ENCODE peak calls at places on chromosomes 11 and 22, in six cellular contexts. One of them, this sample, is unnamed.
A peak's percentile ranks its signal among the peaks of the same experiment; 100 is the strongest.

GRCh38 chr11:69265210-69265609 is 28.7 kb upstream of the MYEOV start:
- DNase-seq in cardiac muscle cell: no peak
- DNase-seq in adrenal gland: no peak
- DNase-seq in heart right ventricle: no peak
- DNase-seq in fibroblast of lung: no peak
- DNase-seq in pancreas: no peak
- DNase-seq in this sample: no peak

GRCh38 chr11:75077316-75077715 is 19.4 kb downstream of the OR2AT4 start:
- DNase-seq in fibroblast of lung: no peak
- DNase-seq in cardiac muscle cell: no peak
- DNase-seq in pancreas: no peak
- DNase-seq in adrenal gland: no peak
- DNase-seq in heart right ventricle: no peak
- DNase-seq in this sample: no peak

GRCh38 chr22:29050457-29050856 is 11.2 kb downstream of the C22orf31 start:
- DNase-seq in fibroblast of lung: no peak
- DNase-seq in heart right ventricle: no peak
- DNase-seq in cardiac muscle cell: no peak
- DNase-seq in adrenal gland: no peak
- DNase-seq in pancreas: no peak
- DNase-seq in this sample: no peak

GRCh38 chr22:31585161-31585859 is 76.7 kb downstream of the PISD start:
- DNase-seq in fibroblast of lung: peak; percentile 33
- DNase-seq in pancreas: no peak
- DNase-seq in cardiac muscle cell: peak; percentile 72
- DNase-seq in heart right ventricle: no peak
- DNase-seq in adrenal gland: no peak
- DNase-seq in this sample: no peak

GRCh38 chr22:32720924-32721323 is 80.6 kb upstream of the TIMP3 start:
- DNase-seq in adrenal gland: no peak
- DNase-seq in cardiac muscle cell: peak; percentile 86
- DNase-seq in pancreas: no peak
- DNase-seq in heart right ventricle: no peak
- DNase-seq in fibroblast of lung: peak; percentile 83
- DNase-seq in this sample: no peak

GRCh38 chr22:20783844-20784723 is 10.2 kb downstream of the SERPIND1 start:
- DNase-seq in adrenal gland: peak; percentile 51
- DNase-seq in cardiac muscle cell: peak; percentile 76
- DNase-seq in pancreas: no peak
- DNase-seq in heart right ventricle: no peak
- DNase-seq in fibroblast of lung: peak; percentile 64
- DNase-seq in this sample: peak; percentile 20

GRCh38 chr22:23820748-23821211 is 18.0 kb downstream of the DERL3 start:
- DNase-seq in fibroblast of lung: no peak
- DNase-seq in adrenal gland: no peak
- DNase-seq in pancreas: no peak
- DNase-seq in cardiac muscle cell: no peak
- DNase-seq in heart right ventricle: no peak
- DNase-seq in this sample: no peak

GRCh38 chr11:134654161-134654915 is 242.3 kb upstream of the B3GAT1 start:
- DNase-seq in heart right ventricle: no peak
- DNase-seq in fibroblast of lung: no peak
- DNase-seq in adrenal gland: no peak
- DNase-seq in pancreas: no peak
- DNase-seq in cardiac muscle cell: no peak
- DNase-seq in this sample: no peak

GRCh38 chr22:20229916-20230775 is 38.0 kb downstream of the RTN4R start:
- DNase-seq in heart right ventricle: no peak
- DNase-seq in adrenal gland: no peak
- DNase-seq in pancreas: no peak
- DNase-seq in fibroblast of lung: peak; percentile 11
- DNase-seq in cardiac muscle cell: peak; percentile 11
- DNase-seq in this sample: no peak

GRCh38 chr11:112392860-112393259 is 132.2 kb upstream of the PLET1 start:
- DNase-seq in adrenal gland: no peak
- DNase-seq in heart right ventricle: no peak
- DNase-seq in fibroblast of lung: no peak
- DNase-seq in cardiac muscle cell: no peak
- DNase-seq in pancreas: no peak
- DNase-seq in this sample: no peak

GRCh38 chr11:76153609-76153949 is 52.7 kb downstream of the WNT11 start:
- DNase-seq in heart right ventricle: no peak
- DNase-seq in adrenal gland: peak; percentile 33
- DNase-seq in pancreas: no peak
- DNase-seq in fibroblast of lung: peak; percentile 42
- DNase-seq in cardiac muscle cell: peak; percentile 49
- DNase-seq in this sample: no peak

GRCh38 chr22:30562391-30562790 is 12.1 kb downstream of the GAL3ST1 start:
- DNase-seq in heart right ventricle: no peak
- DNase-seq in adrenal gland: no peak
- DNase-seq in cardiac muscle cell: no peak
- DNase-seq in pancreas: no peak
- DNase-seq in fibroblast of lung: no peak
- DNase-seq in this sample: no peak

GRCh38 chr11:26017903-26018750 is 313.8 kb upstream of the ANO3 start:
- DNase-seq in fibroblast of lung: no peak
- DNase-seq in cardiac muscle cell: no peak
- DNase-seq in heart right ventricle: no peak
- DNase-seq in adrenal gland: no peak
- DNase-seq in pancreas: no peak
- DNase-seq in this sample: no peak

GRCh38 chr22:32684148-32684821 is 117.2 kb upstream of the TIMP3 start:
- DNase-seq in heart right ventricle: no peak
- DNase-seq in pancreas: no peak
- DNase-seq in adrenal gland: no peak
- DNase-seq in cardiac muscle cell: peak; percentile 50
- DNase-seq in fibroblast of lung: no peak
- DNase-seq in this sample: no peak

GRCh38 chr11:68010058-68011041 is at the start of gene ALDH3B1:
- DNase-seq in heart right ventricle: peak; percentile 90
- DNase-seq in pancreas: peak; percentile 92
- DNase-seq in adrenal gland: peak; percentile 88
- DNase-seq in fibroblast of lung: peak; percentile 74
- DNase-seq in cardiac muscle cell: peak; percentile 92
- DNase-seq in this sample: no peak

GRCh38 chr22:40123387-40123786 is 54.3 kb upstream of the TNRC6B start:
- DNase-seq in fibroblast of lung: no peak
- DNase-seq in cardiac muscle cell: peak; percentile 75
- DNase-seq in pancreas: no peak
- DNase-seq in heart right ventricle: peak; percentile 32
- DNase-seq in adrenal gland: no peak
- DNase-seq in this sample: no peak

GRCh38 chr11:69664103-69664775 is 10.9 kb downstream of the LTO1 start:
- DNase-seq in adrenal gland: no peak
- DNase-seq in heart right ventricle: no peak
- DNase-seq in fibroblast of lung: no peak
- DNase-seq in cardiac muscle cell: no peak
- DNase-seq in pancreas: no peak
- DNase-seq in this sample: no peak

GRCh38 chr22:44539467-44540063 is 41.5 kb upstream of the RTL6 start:
- DNase-seq in heart right ventricle: no peak
- DNase-seq in pancreas: no peak
- DNase-seq in adrenal gland: no peak
- DNase-seq in fibroblast of lung: no peak
- DNase-seq in cardiac muscle cell: no peak
- DNase-seq in this sample: no peak

GRCh38 chr22:32555546-32555945 is 80.9 kb downstream of the FBXO7 start:
- DNase-seq in adrenal gland: no peak
- DNase-seq in cardiac muscle cell: peak; percentile 25
- DNase-seq in fibroblast of lung: no peak
- DNase-seq in heart right ventricle: no peak
- DNase-seq in pancreas: no peak
- DNase-seq in this sample: no peak

GRCh38 chr11:63248966-63249365 is 5.6 kb upstream of the SLC22A25 start:
- DNase-seq in adrenal gland: no peak
- DNase-seq in pancreas: no peak
- DNase-seq in fibroblast of lung: no peak
- DNase-seq in heart right ventricle: no peak
- DNase-seq in cardiac muscle cell: no peak
- DNase-seq in this sample: no peak

GRCh38 chr22:10781571-10782403 is 4746.2 kb upstream of the OR11H1 start:
- DNase-seq in cardiac muscle cell: no peak
- DNase-seq in adrenal gland: no peak
- DNase-seq in pancreas: no peak
- DNase-seq in fibroblast of lung: no peak
- DNase-seq in heart right ventricle: no peak
- DNase-seq in this sample: no peak

GRCh38 chr11:115168686-115169085 is 335.5 kb downstream of the CADM1 start:
- DNase-seq in pancreas: no peak
- DNase-seq in fibroblast of lung: no peak
- DNase-seq in heart right ventricle: no peak
- DNase-seq in cardiac muscle cell: no peak
- DNase-seq in adrenal gland: no peak
- DNase-seq in this sample: no peak
- TF ChIP-seq CTCF in pancreas: no peak
- TF ChIP-seq CTCF in fibroblast of lung: no peak
- TF ChIP-seq CTCF in heart right ventricle: no peak
- TF ChIP-seq CTCF in cardiac muscle cell: no peak
- TF ChIP-seq CTCF in adrenal gland: no peak
- TF ChIP-seq CTCF in this sample: no peak

GRCh38 chr11:117201906-117202305 is 2.7 kb downstream of the TAGLN start:
- DNase-seq in cardiac muscle cell: peak; percentile 55
- DNase-seq in pancreas: peak; percentile 32
- DNase-seq in heart right ventricle: no peak
- DNase-seq in adrenal gland: no peak
- DNase-seq in fibroblast of lung: no peak
- DNase-seq in this sample: no peak

GRCh38 chr11:117201516-117201866 is 2.3 kb downstream of the TAGLN start:
- DNase-seq in cardiac muscle cell: peak; percentile 44
- DNase-seq in fibroblast of lung: no peak
- DNase-seq in pancreas: peak; percentile 45
- DNase-seq in heart right ventricle: no peak
- DNase-seq in adrenal gland: no peak
- DNase-seq in this sample: no peak

GRCh38 chr11:117200813-117201515 is 1.8 kb downstream of the TAGLN start:
- DNase-seq in pancreas: peak; percentile 28
- DNase-seq in heart right ventricle: no peak
- DNase-seq in cardiac muscle cell: peak; percentile 42
- DNase-seq in adrenal gland: no peak
- DNase-seq in fibroblast of lung: no peak
- DNase-seq in this sample: no peak

GRCh38 chr11:117203069-117203407 is 3.9 kb downstream of the TAGLN start:
- DNase-seq in heart right ventricle: no peak
- DNase-seq in fibroblast of lung: no peak
- DNase-seq in pancreas: peak; percentile 26
- DNase-seq in cardiac muscle cell: no peak
- DNase-seq in adrenal gland: no peak
- DNase-seq in this sample: no peak

GRCh38 chr11:117202386-117203068 is 3.4 kb downstream of the TAGLN start:
- DNase-seq in heart right ventricle: no peak
- DNase-seq in pancreas: peak; percentile 15
- DNase-seq in adrenal gland: no peak
- DNase-seq in cardiac muscle cell: peak; percentile 56
- DNase-seq in fibroblast of lung: no peak
- DNase-seq in this sample: no peak
- H3K4me3 ChIP-seq in heart right ventricle: peak overlapping the region; percentile 46
- H3K4me3 ChIP-seq in pancreas: no peak overlapping the region
- H3K4me3 ChIP-seq in adrenal gland: no peak overlapping the region
- H3K4me3 ChIP-seq in cardiac muscle cell: no peak overlapping the region
- H3K4me3 ChIP-seq in fibroblast of lung: peak overlapping the region; percentile 76
- H3K4me3 ChIP-seq in this sample: no peak overlapping the region

GRCh38 chr11:71223081-71223405 is 29.3 kb downstream of the SHANK2 start:
- DNase-seq in pancreas: no peak
- DNase-seq in fibroblast of lung: no peak
- DNase-seq in heart right ventricle: no peak
- DNase-seq in adrenal gland: no peak
- DNase-seq in cardiac muscle cell: no peak
- DNase-seq in this sample: no peak

GRCh38 chr11:71222318-71223080 is 29.9 kb downstream of the SHANK2 start:
- DNase-seq in heart right ventricle: peak; percentile 39
- DNase-seq in cardiac muscle cell: peak; percentile 17
- DNase-seq in fibroblast of lung: no peak
- DNase-seq in pancreas: no peak
- DNase-seq in adrenal gland: no peak
- DNase-seq in this sample: no peak

GRCh38 chr11:71221201-71221600 is 31.2 kb downstream of the SHANK2 start:
- DNase-seq in cardiac muscle cell: no peak
- DNase-seq in fibroblast of lung: no peak
- DNase-seq in adrenal gland: no peak
- DNase-seq in pancreas: no peak
- DNase-seq in heart right ventricle: no peak
- DNase-seq in this sample: no peak

GRCh38 chr11:71221851-71222250 is 30.5 kb downstream of the SHANK2 start:
- DNase-seq in cardiac muscle cell: no peak
- DNase-seq in fibroblast of lung: no peak
- DNase-seq in pancreas: no peak
- DNase-seq in adrenal gland: no peak
- DNase-seq in heart right ventricle: no peak
- DNase-seq in this sample: no peak

GRCh38 chr11:71223671-71224660 is 28.4 kb downstream of the SHANK2 start:
- DNase-seq in pancreas: no peak
- DNase-seq in fibroblast of lung: no peak
- DNase-seq in cardiac muscle cell: no peak
- DNase-seq in adrenal gland: no peak
- DNase-seq in heart right ventricle: no peak
- DNase-seq in this sample: no peak
- H3K27me3 ChIP-seq in pancreas: no peaks in the 10 kb centered on the region
- H3K27me3 ChIP-seq in fibroblast of lung: no peaks in the 10 kb centered on the region
- H3K27me3 ChIP-seq in cardiac muscle cell: no peaks in the 10 kb centered on the region
- H3K27me3 ChIP-seq in adrenal gland: no peaks in the 10 kb centered on the region
- H3K27me3 ChIP-seq in heart right ventricle: no peaks in the 10 kb centered on the region
- H3K27me3 ChIP-seq in this sample: no peaks in the 10 kb centered on the region

DNA sequence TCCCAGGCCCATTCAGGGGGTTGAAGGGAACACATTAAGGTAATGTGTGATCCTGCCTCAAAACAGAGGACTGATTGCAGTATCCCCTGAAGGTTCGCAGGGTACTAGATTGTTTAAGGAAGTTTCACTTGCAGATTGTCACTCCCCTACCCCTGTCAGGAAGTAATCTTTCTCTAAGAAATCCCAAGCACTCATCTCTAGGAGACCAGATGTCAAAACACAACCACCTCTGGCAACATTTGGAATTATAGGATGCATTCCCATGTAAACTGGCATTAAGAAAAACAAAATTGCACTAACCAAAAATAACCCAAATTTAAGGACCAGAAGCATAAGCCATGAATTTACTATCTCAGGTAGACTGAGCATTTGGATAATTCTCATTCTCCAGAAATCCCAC is 1.6 kb downstream of the MRPL17 start:
- DNase-seq in pancreas: no peak
- DNase-seq in heart right ventricle: no peak
- DNase-seq in adrenal gland: no peak
- DNase-seq in fibroblast of lung: no peak
- DNase-seq in cardiac muscle cell: no peak
- DNase-seq in this sample: no peak
- TF ChIP-seq CTCF in pancreas: no peak
- TF ChIP-seq CTCF in heart right ventricle: no peak
- TF ChIP-seq CTCF in adrenal gland: no peak
- TF ChIP-seq CTCF in fibroblast of lung: no peak
- TF ChIP-seq CTCF in cardiac muscle cell: no peak
- TF ChIP-seq CTCF in this sample: no peak

DNA sequence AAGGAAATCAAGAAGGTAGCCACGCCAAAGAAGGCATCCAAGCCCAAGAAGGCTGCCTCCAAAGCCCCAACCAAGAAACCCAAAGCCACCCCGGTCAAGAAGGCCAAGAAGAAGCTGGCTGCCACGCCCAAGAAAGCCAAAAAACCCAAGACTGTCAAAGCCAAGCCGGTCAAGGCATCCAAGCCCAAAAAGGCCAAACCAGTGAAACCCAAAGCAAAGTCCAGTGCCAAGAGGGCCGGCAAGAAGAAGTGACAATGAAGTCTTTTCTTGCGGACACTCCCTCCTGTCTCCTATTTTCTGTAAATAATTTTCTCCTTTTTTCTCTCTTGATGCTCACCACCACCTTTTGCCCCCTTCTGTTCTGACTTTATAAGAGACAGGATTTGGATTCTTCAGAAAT is 1.9 kb upstream of the GCAT start:
- DNase-seq in pancreas: no peak
- DNase-seq in fibroblast of lung: no peak
- DNase-seq in cardiac muscle cell: no peak
- DNase-seq in adrenal gland: no peak
- DNase-seq in heart right ventricle: no peak
- DNase-seq in this sample: no peak
- H3K4me3 ChIP-seq in pancreas: peak overlapping the region; percentile 57
- H3K4me3 ChIP-seq in fibroblast of lung: peak overlapping the region; percentile 71
- H3K4me3 ChIP-seq in cardiac muscle cell: peak overlapping the region; percentile 73
- H3K4me3 ChIP-seq in adrenal gland: no peak overlapping the region
- H3K4me3 ChIP-seq in heart right ventricle: peak overlapping the region; percentile 54
- H3K4me3 ChIP-seq in this sample: no peak overlapping the region